ENCODE peak calls at places on chromosomes 7 and 10, in eight cellular contexts. I is kidney; D is HFF-Myc; W is adrenal gland; Q is fibroblast of mammary gland; C is tibial artery; S is lung; R is CD8-positive, alpha-beta T cell. V is an unnamed sample.

GRCh38 chr7:30898411-30898810 is 13.2 kb upstream of the AQP1 start:
- DNase-seq in I (no peak), D (no peak), W (peak), Q (no peak), C (no peak), S (no peak), R (no peak), V (no peak)

GRCh38 chr10:110405401-110405800 is 92.3 kb upstream of the DUSP5 start:
- DNase-seq in I (peak), D (no peak), W (no peak), Q (no peak), C (no peak), S (no peak), R (no peak), V (no peak)

GRCh38 chr7:44273681-44274622 is 51.4 kb downstream of the CAMK2B start:
- DNase-seq in I (peak), D (no peak), W (no peak), Q (no peak), C (no peak), S (no peak), R (no peak), V (no peak)

GRCh38 chr10:3814832-3815209 is 29.8 kb upstream of the KLF6 start:
- DNase-seq in I (no peak), D (no peak), W (no peak), Q (no peak), C (no peak), S (no peak), R (no peak), V (no peak)

GRCh38 chr7:129832282-129832681 is 120.5 kb downstream of the UBE2H start:
- DNase-seq in I (no peak), D (no peak), W (no peak), Q (no peak), C (no peak), S (no peak), R (no peak), V (no peak)

GRCh38 chr7:76397409-76398183 is 11.9 kb downstream of the SSC4D start:
- DNase-seq in I (peak), D (no peak), W (peak), Q (peak), C (peak), S (peak), R (peak), V (no peak)

GRCh38 chr10:4054651-4055435 is 269.8 kb upstream of the KLF6 start:
- DNase-seq in I (no peak), D (no peak), W (no peak), Q (no peak), C (no peak), S (no peak), R (no peak), V (no peak)

GRCh38 chr10:88913157-88913556 is 33.1 kb downstream of the STAMBPL1 start:
- DNase-seq in I (no peak), D (no peak), W (no peak), Q (peak), C (no peak), S (no peak), R (no peak), V (peak)

GRCh38 chr10:44380829-44381600 is 3.9 kb downstream of the CXCL12 start:
- DNase-seq in I (peak), D (no peak), W (no peak), Q (no peak), C (peak), S (no peak), R (no peak), V (no peak)

GRCh38 chr7:50564630-50565558 is at the start of gene DDC:
- DNase-seq in I (no peak), D (no peak), W (no peak), Q (no peak), C (no peak), S (no peak), R (no peak), V (no peak)

GRCh38 chr10:16944081-16944922 is 127.1 kb upstream of the RSU1 start:
- DNase-seq in I (no peak), D (peak), W (no peak), Q (peak), C (no peak), S (no peak), R (no peak), V (peak)

GRCh38 chr7:46205478-46205877 is 284.4 kb upstream of the IGFBP3 start:
- DNase-seq in I (no peak), D (no peak), W (no peak), Q (no peak), C (no peak), S (no peak), R (no peak), V (no peak)

GRCh38 chr10:114271779-114272167 is 32.7 kb downstream of the VWA2 start:
- DNase-seq in I (no peak), D (peak), W (peak), Q (peak), C (peak), S (peak), R (no peak), V (peak)

DNA sequence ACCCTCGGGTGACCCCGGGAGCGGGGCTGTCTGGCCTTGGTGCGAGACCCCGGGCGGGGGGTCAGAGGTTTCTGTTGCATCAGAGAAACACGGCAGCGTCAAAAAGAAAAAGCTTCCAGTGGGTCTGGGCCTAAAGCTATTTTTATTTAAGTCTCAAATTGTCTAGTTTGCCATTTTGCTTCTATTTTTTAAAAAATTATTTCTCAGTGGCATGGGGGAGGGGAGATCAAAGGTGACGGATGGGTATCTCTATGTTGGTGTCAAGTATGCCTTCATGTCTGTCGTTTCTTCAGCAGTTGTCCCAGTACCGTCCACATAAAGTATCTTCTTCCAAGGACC is 25.9 kb upstream of the VAX1 start:
- DNase-seq in I (no peak), D (no peak), W (no peak), Q (no peak), C (no peak), S (no peak), R (no peak), V (no peak)
- H3K4me3 ChIP-seq in I (no peak), D (no peak), W (no peak), Q (no peak), C (no peak), S (no peak), R (no peak), V (no peak)

DNA sequence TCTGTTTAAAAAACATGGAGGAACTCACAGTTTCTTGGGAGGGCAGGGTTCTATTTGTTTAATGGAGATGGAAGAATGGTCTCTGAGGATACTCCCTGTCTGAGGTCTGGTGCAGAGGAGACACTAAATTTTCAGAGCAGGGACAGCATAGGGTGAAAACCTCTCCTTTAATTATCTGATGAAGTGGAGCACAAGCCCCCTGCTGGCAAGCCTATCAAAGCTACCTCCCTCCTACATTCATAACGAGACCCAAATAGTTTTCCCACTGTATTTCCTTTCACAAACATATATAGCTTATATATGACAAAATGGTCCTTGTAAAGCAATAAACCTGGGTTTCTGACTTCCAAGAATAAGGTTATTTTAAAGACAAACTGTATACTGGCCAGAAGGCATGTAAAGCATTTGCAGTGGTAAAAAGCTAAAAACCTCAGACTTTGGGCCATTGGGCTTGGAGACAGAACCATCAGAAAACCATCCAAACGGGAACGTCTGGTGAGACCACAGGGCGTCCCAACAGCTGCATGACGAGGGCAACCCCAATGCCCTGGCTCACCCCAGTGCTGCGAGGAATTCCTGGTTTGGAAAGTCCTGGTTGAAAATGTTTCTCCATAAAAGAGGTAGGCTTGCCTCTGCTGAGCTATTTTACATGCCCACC is 201.3 kb downstream of the FANK1 start:
- DNase-seq in I (no peak), D (no peak), W (no peak), Q (no peak), C (no peak), S (no peak), R (no peak), V (no peak)
- TF ChIP-seq CTCF in I (peak), D (peak), W (no peak), Q (peak), C (no peak), S (no peak), R (no peak), V (no peak)

GRCh38 chr10:84123362-84123761 is 15.9 kb upstream of the GHITM start:
- DNase-seq in I (no peak), D (no peak), W (no peak), Q (no peak), C (no peak), S (no peak), R (no peak), V (no peak)
- H3K4me3 ChIP-seq in I (no peak), D (no peak), W (no peak), Q (no peak), C (no peak), S (no peak), R (no peak), V (no peak)

GRCh38 chr7:91291302-91291701 is 27.1 kb downstream of the FZD1 start:
- DNase-seq in I (no peak), D (no peak), W (no peak), Q (no peak), C (no peak), S (no peak), R (no peak), V (no peak)

GRCh38 chr7:91292506-91292905 is 28.3 kb downstream of the FZD1 start:
- DNase-seq in I (no peak), D (no peak), W (no peak), Q (no peak), C (no peak), S (no peak), R (no peak), V (no peak)

GRCh38 chr7:91293840-91294239 is 29.6 kb downstream of the FZD1 start:
- DNase-seq in I (no peak), D (no peak), W (no peak), Q (no peak), C (no peak), S (no peak), R (no peak), V (no peak)

GRCh38 chr7:91293136-91293535 is 28.9 kb downstream of the FZD1 start:
- DNase-seq in I (no peak), D (no peak), W (no peak), Q (no peak), C (no peak), S (no peak), R (no peak), V (no peak)

DNA sequence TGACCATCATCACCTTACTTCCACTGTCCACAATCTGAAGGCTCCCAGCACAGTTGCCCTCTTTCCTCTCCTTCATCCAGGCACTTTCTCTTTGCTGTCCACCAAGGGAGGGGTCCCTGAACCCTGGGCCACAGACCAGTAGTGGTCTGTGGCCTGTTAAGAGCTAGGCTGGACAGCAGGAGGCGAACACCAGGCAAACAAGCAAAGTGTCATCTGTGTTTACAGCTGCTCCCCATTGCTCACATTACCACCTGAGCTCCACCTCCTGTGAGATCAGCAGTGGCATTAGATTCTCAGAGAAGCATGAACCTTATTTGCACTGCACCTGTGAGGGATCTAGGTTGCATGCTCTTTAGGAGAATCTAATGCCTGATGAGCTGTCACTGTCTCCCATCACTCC is 27.7 kb downstream of the FZD1 start:
- DNase-seq in I (no peak), D (no peak), W (no peak), Q (no peak), C (no peak), S (no peak), R (no peak), V (no peak)
- TF ChIP-seq CTCF in I (no peak), D (no peak), W (no peak), Q (no peak), C (no peak), S (no peak), R (no peak), V (no peak)

GRCh38 chr7:116673504-116673865 is 1.5 kb downstream of the MET start:
- DNase-seq in I (no peak), D (no peak), W (no peak), Q (no peak), C (no peak), S (no peak), R (no peak), V (no peak)
- H3K4me3 ChIP-seq in I (peak), D (peak), W (no peak), Q (peak), C (no peak), S (no peak), R (no peak), V (peak)

GRCh38 chr7:145016068-145016467 is 180.2 kb upstream of the TPK1 start:
- DNase-seq in I (no peak), D (no peak), W (no peak), Q (no peak), C (no peak), S (no peak), R (no peak), V (no peak)
- TF ChIP-seq CTCF in I (no peak), D (no peak), W (no peak), Q (no peak), C (no peak), S (no peak), R (no peak), V (no peak)

DNA sequence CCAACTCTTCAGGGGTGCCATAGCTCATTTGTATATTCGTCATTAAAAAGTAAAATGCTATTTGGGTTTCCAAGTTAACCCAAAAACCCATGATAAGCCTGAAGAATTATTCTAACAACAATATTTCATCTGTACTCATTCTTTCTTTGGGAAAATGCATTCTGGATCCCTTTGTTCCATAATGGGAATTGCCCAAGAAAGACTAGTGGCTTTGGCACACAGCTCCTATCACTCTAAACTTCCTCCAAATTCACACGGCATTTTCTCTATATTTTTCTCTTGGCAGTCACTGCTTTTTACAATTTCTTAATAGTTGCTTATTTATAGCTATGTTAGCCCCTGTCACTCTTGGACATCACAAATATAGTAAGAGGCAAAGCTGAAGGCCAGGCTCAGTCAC is 29.1 kb downstream of the CHCHD3 start:
- DNase-seq in I (no peak), D (no peak), W (no peak), Q (no peak), C (no peak), S (no peak), R (no peak), V (no peak)
- H3K4me3 ChIP-seq in I (no peak), D (no peak), W (no peak), Q (no peak), C (peak), S (no peak), R (no peak), V (no peak)

DNA sequence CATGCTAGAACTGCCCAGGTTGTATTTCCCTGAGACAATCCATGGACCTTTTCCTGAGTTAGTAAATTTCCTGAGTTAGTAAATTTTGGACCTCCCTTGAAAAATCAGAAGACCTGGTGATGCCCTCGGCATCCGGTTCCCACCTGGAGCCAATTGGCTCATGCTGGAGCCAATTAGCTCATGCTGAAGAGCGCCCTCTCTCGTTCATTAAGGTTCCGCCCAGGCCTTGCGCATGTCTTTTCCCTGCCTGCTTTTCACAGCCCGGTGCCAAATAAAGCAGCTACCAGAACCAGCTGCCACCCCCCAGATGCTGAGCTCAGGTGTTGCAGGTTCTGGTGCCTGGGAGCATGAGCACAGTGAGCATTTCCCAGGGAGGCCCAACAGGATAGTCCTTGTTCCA is 96.2 kb downstream of the APBB1IP start:
- DNase-seq in I (no peak), D (no peak), W (no peak), Q (peak), C (no peak), S (no peak), R (no peak), V (no peak)
- TF ChIP-seq CTCF in I (no peak), D (peak), W (no peak), Q (no peak), C (no peak), S (no peak), R (no peak), V (no peak)

DNA sequence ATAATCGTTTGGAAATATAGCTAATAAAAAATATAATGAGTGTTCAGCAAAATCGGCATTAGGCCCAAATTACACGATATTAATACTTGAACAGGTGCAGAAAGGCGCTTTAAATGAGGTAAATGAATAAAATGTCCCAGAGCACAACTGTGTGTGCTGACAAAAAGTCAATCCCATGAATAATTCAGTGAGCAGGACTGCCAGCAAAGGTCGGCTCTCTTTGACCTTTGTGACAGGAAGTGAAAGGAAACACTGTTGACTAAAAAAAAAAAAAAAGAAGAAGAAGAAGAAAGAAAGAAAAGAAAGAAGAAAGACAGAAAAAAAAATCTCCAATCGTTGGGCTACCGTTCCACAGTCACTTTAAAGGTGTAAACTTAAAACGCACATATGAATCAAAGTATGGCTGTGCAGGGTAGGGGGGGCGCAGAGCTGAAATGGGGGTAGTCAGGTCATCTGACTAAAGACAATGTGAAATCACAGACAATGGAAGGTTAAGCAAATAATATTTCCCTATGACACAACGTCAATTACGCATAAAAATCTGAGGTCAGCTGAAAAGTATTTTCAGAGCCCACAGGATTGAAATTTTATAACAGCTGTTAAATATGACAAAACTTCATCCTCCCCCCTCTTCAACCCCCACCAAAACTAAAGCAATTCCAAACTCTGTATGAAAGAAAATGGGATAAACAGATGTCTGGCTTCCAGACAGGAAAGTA is 11.1 kb downstream of the EBF3 start:
- DNase-seq in I (no peak), D (no peak), W (no peak), Q (peak), C (peak), S (no peak), R (no peak), V (peak)
- H3K4me3 ChIP-seq in I (no peak), D (no peak), W (no peak), Q (no peak), C (no peak), S (no peak), R (no peak), V (no peak)

GRCh38 chr7:35784332-35784731 is 16.5 kb upstream of the SEPTIN7 start:
- DNase-seq in I (no peak), D (no peak), W (no peak), Q (no peak), C (no peak), S (no peak), R (no peak), V (no peak)
- TF ChIP-seq CTCF in I (no peak), D (no peak), W (no peak), Q (no peak), C (no peak), S (no peak), R (no peak), V (no peak)

V was measured in foreskin fibroblast.